ENCODE peak calls at places on chromosome 6, in four cellular contexts. H is NCI-H460; F is A673; V is effector CD8-positive, alpha-beta T cell. K is an unnamed sample.

GRCh38 chr6:170018422-170019258 is 267.2 kb downstream of the ERMARD start:
- DNase-seq in V (no peak), F (no peak), H (no peak), K (no peak)

GRCh38 chr6:93751969-93752368 is 332.6 kb upstream of the EPHA7 start:
- DNase-seq in V (no peak), H (no peak), F (no peak), K (no peak)

GRCh38 chr6:145147559-145147958 is 587.8 kb downstream of the EPM2A start:
- DNase-seq in V (no peak), F (no peak), H (no peak), K (no peak)

GRCh38 chr6:4660377-4661321 is 115.6 kb upstream of the CDYL start:
- DNase-seq in H (no peak), V (no peak), F (no peak), K (no peak)

GRCh38 chr6:88165087-88165876 is 865 bp downstream of the CNR1 start:
- DNase-seq in F (no peak), V (no peak), H (no peak), K (no peak)

GRCh38 chr6:142913036-142913510 is 31.9 kb downstream of the HIVEP2 start:
- DNase-seq in F (no peak), V (no peak), H (no peak), K (no peak)

GRCh38 chr6:1296079-1296478 is 15.8 kb upstream of the FOXQ1 start:
- DNase-seq in F (no peak), V (no peak), H (no peak), K (no peak)

GRCh38 chr6:165895421-165896165 is 232.6 kb upstream of the PDE10A start:
- DNase-seq in V (no peak), F (no peak), H (no peak), K (no peak)

GRCh38 chr6:24974182-24975171 is 38.7 kb upstream of the RIPOR2 start:
- DNase-seq in V (no peak), H (no peak), F (no peak), K (no peak)

GRCh38 chr6:131015630-131016263 is 47.3 kb downstream of the EPB41L2 start:
- DNase-seq in H (no peak), F (no peak), V (no peak), K (no peak)

K was measured in activated B cell treated with CpG ODN at 0.5 μM for 24 hours.